ENCODE peak calls at places on chromosomes 2 and 18, in nine cellular contexts. One of them, this sample, is unnamed.

GRCh38 chr2:142131016-142131714 is at the start of gene LRP1B:
- DNase-seq in NCI-H1105: no peak
- DNase-seq in AG08396: peak; percentile 15
- DNase-seq in amniotic stem cell: no peak
- DNase-seq in NCI-H774: no peak
- DNase-seq in PC-3: no peak
- DNase-seq in HFFc6: no peak
- DNase-seq in GM03348: peak; percentile 23
- DNase-seq in uterus: no peak
- DNase-seq in this sample: no peak

GRCh38 chr2:219071189-219071816 is 10.6 kb upstream of the IHH start:
- DNase-seq in NCI-H1105: no peak
- DNase-seq in AG08396: peak; percentile 50
- DNase-seq in amniotic stem cell: no peak
- DNase-seq in NCI-H774: no peak
- DNase-seq in PC-3: peak; percentile 78
- DNase-seq in HFFc6: peak; percentile 38
- DNase-seq in GM03348: peak; percentile 47
- DNase-seq in uterus: no peak
- DNase-seq in this sample: no peak

GRCh38 chr2:231452799-231453508 is 11.3 kb downstream of the NCL start:
- DNase-seq in NCI-H1105: peak; percentile 51
- DNase-seq in AG08396: no peak
- DNase-seq in amniotic stem cell: no peak
- DNase-seq in NCI-H774: no peak
- DNase-seq in PC-3: peak; percentile 23
- DNase-seq in HFFc6: no peak
- DNase-seq in GM03348: no peak
- DNase-seq in uterus: no peak
- DNase-seq in this sample: no peak

GRCh38 chr2:215527738-215528137 is 91.9 kb upstream of the FN1 start:
- DNase-seq in NCI-H1105: no peak
- DNase-seq in AG08396: peak; percentile 36
- DNase-seq in amniotic stem cell: no peak
- DNase-seq in NCI-H774: no peak
- DNase-seq in PC-3: no peak
- DNase-seq in HFFc6: peak; percentile 27
- DNase-seq in GM03348: peak; percentile 54
- DNase-seq in uterus: no peak
- DNase-seq in this sample: peak; percentile 52

GRCh38 chr2:96106991-96107882 is 9.1 kb downstream of the ADRA2B start:
- DNase-seq in NCI-H1105: no peak
- DNase-seq in AG08396: no peak
- DNase-seq in amniotic stem cell: no peak
- DNase-seq in NCI-H774: no peak
- DNase-seq in PC-3: no peak
- DNase-seq in HFFc6: no peak
- DNase-seq in GM03348: no peak
- DNase-seq in uterus: no peak
- DNase-seq in this sample: no peak

GRCh38 chr18:79867666-79868065 is 69.9 kb downstream of the KCNG2 start:
- DNase-seq in NCI-H1105: no peak
- DNase-seq in AG08396: no peak
- DNase-seq in amniotic stem cell: no peak
- DNase-seq in NCI-H774: no peak
- DNase-seq in PC-3: no peak
- DNase-seq in HFFc6: no peak
- DNase-seq in GM03348: no peak
- DNase-seq in uterus: no peak
- DNase-seq in this sample: no peak

GRCh38 chr2:127423476-127423840 is 5.2 kb downstream of the PROC start:
- DNase-seq in NCI-H1105: peak; percentile 48
- DNase-seq in AG08396: peak; percentile 18
- DNase-seq in amniotic stem cell: no peak
- DNase-seq in NCI-H774: peak; percentile 59
- DNase-seq in PC-3: peak; percentile 30
- DNase-seq in HFFc6: no peak
- DNase-seq in GM03348: no peak
- DNase-seq in uterus: no peak
- DNase-seq in this sample: no peak

GRCh38 chr2:168490015-168490874 is 34.2 kb downstream of the CERS6 start:
- DNase-seq in NCI-H1105: no peak
- DNase-seq in AG08396: no peak
- DNase-seq in amniotic stem cell: peak; percentile 7
- DNase-seq in NCI-H774: no peak
- DNase-seq in PC-3: no peak
- DNase-seq in HFFc6: peak; percentile 28
- DNase-seq in GM03348: no peak
- DNase-seq in uterus: no peak
- DNase-seq in this sample: no peak

GRCh38 chr2:240604939-240605716 is 18.6 kb downstream of the CAPN10 start:
- DNase-seq in NCI-H1105: no peak
- DNase-seq in AG08396: no peak
- DNase-seq in amniotic stem cell: no peak
- DNase-seq in NCI-H774: no peak
- DNase-seq in PC-3: no peak
- DNase-seq in HFFc6: no peak
- DNase-seq in GM03348: no peak
- DNase-seq in uterus: no peak
- DNase-seq in this sample: no peak

GRCh38 chr2:23220687-23221086 is 164.3 kb upstream of the KLHL29 start:
- DNase-seq in NCI-H1105: no peak
- DNase-seq in AG08396: no peak
- DNase-seq in amniotic stem cell: no peak
- DNase-seq in NCI-H774: no peak
- DNase-seq in PC-3: no peak
- DNase-seq in HFFc6: no peak
- DNase-seq in GM03348: no peak
- DNase-seq in uterus: no peak
- DNase-seq in this sample: no peak

This sample was measured in AG09319.